ENCODE peak calls at places on chromosome 3, in five cellular contexts. Q, V, U, X and K are unnamed samples.

GRCh38 chr3:194087995-194088841 is 47.7 kb upstream of the HES1 start:
- DNase-seq in Q (no peak), V (no peak), U (no peak), X (no peak), K (no peak)

GRCh38 chr3:20648294-20648693 is 462.3 kb upstream of the SGO1 start:
- DNase-seq in Q (no peak), V (no peak), U (no peak), X (no peak), K (no peak)

GRCh38 chr3:14497321-14497720 is 42.8 kb downstream of the GRIP2 start:
- DNase-seq in Q (no peak), V (no peak), U (no peak), X (no peak), K (no peak)

GRCh38 chr3:58271901-58272501 is 34.0 kb upstream of the RPP14 start:
- DNase-seq in Q (no peak), V (no peak), U (no peak), X (no peak), K (peak)

GRCh38 chr3:4772171-4772804 is 206.9 kb upstream of the BHLHE40 start:
- DNase-seq in Q (no peak), V (no peak), U (no peak), X (no peak), K (no peak)

GRCh38 chr3:113304102-113304501 is 92.7 kb downstream of the BOC start:
- DNase-seq in Q (no peak), V (no peak), U (no peak), X (no peak), K (no peak)

GRCh38 chr3:156516951-156517350 is 38.0 kb downstream of the SSR3 start:
- DNase-seq in Q (no peak), V (no peak), U (no peak), X (no peak), K (no peak)

GRCh38 chr3:156317457-156317856 is 197.1 kb downstream of the KCNAB1 start:
- DNase-seq in Q (no peak), V (peak), U (peak), X (no peak), K (peak)

GRCh38 chr3:133896002-133896761 is 500 bp upstream of the RAB6B start:
- DNase-seq in Q (no peak), V (peak), U (no peak), X (no peak), K (no peak)

GRCh38 chr3:149657796-149658443 is at the start of gene WWTR1:
- DNase-seq in Q (peak), V (no peak), U (peak), X (peak), K (peak)

GRCh38 chr3:25820372-25820771 is 30.5 kb downstream of the OXSM start:
- DNase-seq in Q (no peak), V (peak), U (no peak), X (no peak), K (no peak)

GRCh38 chr3:196063456-196063855 is 18.4 kb downstream of the TFRC start:
- DNase-seq in Q (no peak), V (no peak), U (no peak), X (no peak), K (no peak)

GRCh38 chr3:188421151-188421821 is 267.3 kb downstream of the LPP start:
- DNase-seq in Q (no peak), V (no peak), U (no peak), X (no peak), K (no peak)

GRCh38 chr3:152892446-152892845 is 57.5 kb downstream of the P2RY1 start:
- DNase-seq in Q (no peak), V (no peak), U (no peak), X (no peak), K (no peak)

GRCh38 chr3:80533553-80533952 is 765.8 kb upstream of the ROBO1 start:
- DNase-seq in Q (no peak), V (no peak), U (no peak), X (no peak), K (no peak)

GRCh38 chr3:95738045-95738444 is 1076.3 kb upstream of the EPHA6 start:
- DNase-seq in Q (no peak), V (no peak), U (no peak), X (no peak), K (no peak)

GRCh38 chr3:123299581-123299980 is 97.8 kb downstream of the SEC22A start:
- DNase-seq in Q (no peak), V (no peak), U (no peak), X (no peak), K (no peak)

GRCh38 chr3:188061133-188061532 is 92.8 kb upstream of the LPP start:
- DNase-seq in Q (no peak), V (no peak), U (peak), X (no peak), K (peak)

GRCh38 chr3:18556503-18556902 is 131.4 kb upstream of the SATB1 start:
- DNase-seq in Q (no peak), V (no peak), U (no peak), X (peak), K (no peak)

GRCh38 chr3:27722957-27723802 is 1.1 kb upstream of the EOMES start:
- DNase-seq in Q (peak), V (no peak), U (no peak), X (no peak), K (no peak)

GRCh38 chr3:6717026-6717943 is 143.6 kb upstream of the GRM7 start:
- DNase-seq in Q (no peak), V (no peak), U (no peak), X (peak), K (no peak)

GRCh38 chr3:149221783-149222517 is at the start of gene CP:
- DNase-seq in Q (no peak), V (no peak), U (peak), X (no peak), K (no peak)

GRCh38 chr3:193962986-193963683 is 172.8 kb upstream of the HES1 start:
- DNase-seq in Q (peak), V (no peak), U (no peak), X (no peak), K (no peak)

GRCh38 chr3:115836944-115837343 is 213.6 kb downstream of the GAP43 start:
- DNase-seq in Q (no peak), V (peak), U (no peak), X (no peak), K (peak)

GRCh38 chr3:116391296-116392201 is 53.7 kb downstream of the LSAMP start:
- DNase-seq in Q (no peak), V (no peak), U (no peak), X (no peak), K (no peak)

GRCh38 chr3:133130168-133130567 is 92.0 kb downstream of the TMEM108 start:
- DNase-seq in Q (no peak), V (no peak), U (no peak), X (no peak), K (no peak)

GRCh38 chr3:174957581-174958001 is 98.5 kb downstream of the NAALADL2 start:
- DNase-seq in Q (no peak), V (no peak), U (no peak), X (no peak), K (no peak)

GRCh38 chr3:129564981-129565644 is 22.1 kb downstream of the H1-8 start:
- DNase-seq in Q (no peak), V (no peak), U (no peak), X (no peak), K (no peak)

GRCh38 chr3:191388823-191389222 is 58.5 kb upstream of the UTS2B start:
- DNase-seq in Q (no peak), V (no peak), U (no peak), X (no peak), K (no peak)

GRCh38 chr3:37477275-37477674 is 302.9 kb upstream of the LRRFIP2 start:
- DNase-seq in Q (no peak), V (no peak), U (no peak), X (no peak), K (no peak)

GRCh38 chr3:185362850-185363661 is at the start of gene MAP3K13:
- DNase-seq in Q (peak), V (peak), U (peak), X (peak), K (peak)

GRCh38 chr3:116032176-116032575 is 408.9 kb downstream of the GAP43 start:
- DNase-seq in Q (no peak), V (no peak), U (no peak), X (no peak), K (no peak)

DNA sequence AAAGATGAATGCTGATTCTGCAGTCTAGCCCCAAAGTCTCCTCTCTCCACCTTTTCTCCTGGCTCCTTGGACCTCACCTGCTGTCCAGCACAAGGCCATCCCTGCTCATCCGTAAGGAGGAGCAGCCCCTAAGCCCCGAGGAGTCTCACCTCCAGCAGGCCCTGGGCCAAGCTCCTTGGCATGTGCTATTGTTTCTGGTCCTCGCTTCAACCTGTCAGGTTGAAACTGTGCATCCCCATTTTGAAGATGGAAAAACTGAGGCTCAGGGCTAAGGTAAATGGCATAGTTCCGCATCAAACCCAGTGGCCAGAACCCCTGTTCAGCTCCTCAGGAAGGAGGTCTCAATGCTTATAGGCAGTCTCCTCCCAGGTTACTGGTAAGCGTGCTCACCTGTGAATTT is 26.1 kb downstream of the CHDH start:
- DNase-seq in Q (no peak), V (no peak), U (no peak), X (no peak), K (no peak)
- TF ChIP-seq ATF3 in Q (no peak), V (no peak), U (no peak), X (no peak), K (no peak)

GRCh38 chr3:181721369-181721768 is 9.6 kb downstream of the SOX2 start:
- DNase-seq in Q (no peak), V (no peak), U (no peak), X (no peak), K (no peak)

GRCh38 chr3:181722156-181722555 is 10.4 kb downstream of the SOX2 start:
- DNase-seq in Q (peak), V (no peak), U (no peak), X (no peak), K (no peak)

GRCh38 chr3:181724432-181724740 is 12.7 kb downstream of the SOX2 start:
- DNase-seq in Q (no peak), V (no peak), U (no peak), X (no peak), K (no peak)

GRCh38 chr3:181723568-181724431 is 12.1 kb downstream of the SOX2 start:
- DNase-seq in Q (peak), V (no peak), U (no peak), X (no peak), K (no peak)

GRCh38 chr3:181723064-181723463 is 11.3 kb downstream of the SOX2 start:
- DNase-seq in Q (peak), V (no peak), U (no peak), X (no peak), K (no peak)
- TF ChIP-seq EZH2 in Q (no peak), V (no peak), U (no peak), X (no peak), K (no peak)

DNA sequence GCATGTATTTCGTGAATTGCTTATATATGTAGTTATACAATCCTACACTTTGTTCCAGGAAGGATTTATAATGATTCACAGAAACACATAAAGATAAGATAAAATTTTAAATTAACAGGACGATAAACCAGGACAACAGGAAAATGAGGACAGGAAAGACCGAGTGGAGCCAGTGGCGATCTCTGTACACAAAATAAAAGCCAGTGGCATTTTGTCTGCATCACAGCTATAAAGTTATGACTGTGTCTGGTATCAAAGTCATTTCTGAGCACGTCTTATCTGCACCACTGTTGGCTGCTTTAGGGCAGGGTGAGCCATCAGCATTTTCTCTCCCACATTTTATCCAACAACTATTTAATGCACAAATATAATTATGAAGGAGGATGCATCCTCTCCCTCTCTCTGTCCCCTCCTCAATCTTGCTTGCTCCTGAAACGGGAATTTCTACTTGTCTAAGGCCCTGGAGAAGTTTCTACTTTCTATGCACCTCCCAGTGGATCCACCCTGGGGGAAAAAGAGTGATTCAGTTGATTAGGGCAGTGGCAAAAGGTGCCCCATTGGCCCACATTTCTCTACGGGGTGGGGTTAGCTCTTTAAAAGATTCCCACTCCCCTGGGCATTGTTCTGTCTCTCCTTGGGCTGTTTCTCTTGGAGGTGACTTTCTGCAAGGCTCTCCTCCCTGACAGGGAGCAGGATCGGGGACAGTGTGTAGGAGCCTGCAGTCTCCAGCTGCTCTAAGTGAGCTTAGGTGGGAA is 159.4 kb upstream of the UBE2E1 start:
- DNase-seq in Q (no peak), V (no peak), U (no peak), X (no peak), K (no peak)
- TF ChIP-seq ZNF274 in Q (no peak), V (no peak), U (no peak), X (no peak), K (no peak)

GRCh38 chr3:183980408-183980807 is 37.3 kb downstream of the ABCC5 start:
- DNase-seq in Q (no peak), V (no peak), U (no peak), X (no peak), K (no peak)
- TF ChIP-seq ATF3 in Q (no peak), V (no peak), U (no peak), X (no peak), K (no peak)